ENCODE peak calls at places on chromosome 4, in four cellular contexts. U is breast epithelium, B is K562, L is H9. Z is an unnamed sample.

GRCh38 chr4:32140636-32141035 is 1420.5 kb downstream of the PCDH7 start:
- DNase-seq in B (no peak), U (no peak), L (no peak), Z (no peak)

GRCh38 chr4:25767877-25768475 is 94.8 kb downstream of the SEL1L3 start:
- DNase-seq in U (peak; percentile 30), L (peak; percentile 60), B (peak; percentile 48), Z (no peak)

GRCh38 chr4:168880087-168880675 is 129.9 kb downstream of the CBR4 start:
- DNase-seq in B (no peak), U (no peak), L (no peak), Z (no peak)

GRCh38 chr4:179040259-179040658 is 1598.0 kb upstream of the AGA start:
- DNase-seq in L (no peak), U (no peak), B (no peak), Z (no peak)

GRCh38 chr4:78864405-78865024 is 74.7 kb downstream of the PAQR3 start:
- DNase-seq in L (no peak), U (no peak), B (peak; percentile 45), Z (no peak)

GRCh38 chr4:21470531-21470930 is 478.0 kb downstream of the KCNIP4 start:
- DNase-seq in L (no peak), B (no peak), U (no peak), Z (no peak)

GRCh38 chr4:59971952-59972351 is 1228.2 kb upstream of the ADGRL3 start:
- DNase-seq in L (no peak), U (no peak), B (no peak), Z (no peak)

GRCh38 chr4:107951551-107951950 is 20.2 kb downstream of the CYP2U1 start:
- DNase-seq in B (no peak), L (no peak), U (no peak), Z (no peak)

GRCh38 chr4:146134761-146135160 is 40.8 kb upstream of the LSM6 start:
- DNase-seq in B (no peak), L (no peak), U (peak; percentile 78), Z (no peak)

GRCh38 chr4:16195209-16195608 is 31.1 kb downstream of the TAPT1 start:
- DNase-seq in U (no peak), L (no peak), B (no peak), Z (no peak)

DNA sequence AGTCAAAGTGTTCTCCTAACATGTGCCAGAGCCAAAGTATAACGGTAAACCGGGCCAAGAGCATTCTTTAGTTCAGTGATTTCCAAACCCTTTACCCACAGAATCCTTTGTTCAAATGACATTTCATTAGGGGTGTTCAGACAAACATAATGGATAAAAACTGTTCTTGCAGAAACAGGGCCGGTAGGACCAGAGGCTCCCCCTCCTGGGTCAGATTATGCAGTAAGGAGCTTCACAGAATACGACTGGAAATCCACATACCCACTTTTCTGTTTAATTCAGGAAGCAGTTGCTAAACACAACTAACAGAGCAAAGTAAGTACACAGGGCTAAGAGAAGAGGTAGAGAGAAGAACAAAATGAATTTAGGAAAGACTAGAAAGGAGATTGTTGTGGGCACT is 46.6 kb upstream of the TMEM184C start:
- DNase-seq in B (no peak), U (no peak), L (no peak), Z (no peak)
- TF ChIP-seq CTCF in B (no peak), U (no peak), L (no peak), Z (no peak)

GRCh38 chr4:128782076-128782715 is 27.3 kb upstream of the JADE1 start:
- DNase-seq in U (no peak), L (no peak), B (peak; percentile 17), Z (peak; percentile 19)
- TF ChIP-seq CTCF in U (no peak), L (peak; percentile 63), B (peak; percentile 36), Z (no peak)

GRCh38 chr4:122313001-122313400 is 65.8 kb upstream of the ADAD1 start:
- DNase-seq in B (no peak), U (no peak), L (no peak), Z (no peak)

GRCh38 chr4:122305853-122306252 is 73.0 kb upstream of the ADAD1 start:
- DNase-seq in L (no peak), U (no peak), B (no peak), Z (no peak)

GRCh38 chr4:122309988-122310626 is 68.7 kb upstream of the ADAD1 start:
- DNase-seq in B (peak; percentile 11), L (no peak), U (no peak), Z (no peak)
- TF ChIP-seq CTCF in B (peak; percentile 33), L (peak; percentile 77), U (no peak), Z (no peak)

GRCh38 chr4:116180056-116180690 is 905.2 kb downstream of the TRAM1L1 start:
- DNase-seq in B (no peak), L (no peak), U (no peak), Z (no peak)
- TF ChIP-seq CTCF in B (no peak), L (peak; percentile 70), U (no peak), Z (no peak)

DNA sequence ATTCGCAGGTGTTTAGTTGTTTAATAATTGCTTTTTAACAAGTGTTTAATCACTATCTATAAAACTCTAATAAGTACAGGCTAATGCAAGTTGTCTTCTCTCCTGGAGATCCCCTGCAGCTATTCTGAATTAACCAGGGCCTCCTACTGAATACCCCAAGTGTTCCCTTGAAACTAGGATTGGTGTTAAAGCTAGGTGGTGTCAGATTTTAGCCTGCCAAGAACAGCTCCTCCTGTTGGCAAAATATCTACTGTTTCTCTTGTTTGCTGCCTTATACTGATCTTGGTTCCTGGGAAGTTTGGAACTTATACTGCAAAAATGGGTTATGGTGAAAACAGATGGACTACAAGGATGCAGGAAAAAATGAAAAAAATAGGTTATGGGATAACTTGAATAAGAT is 26.1 kb upstream of the TMEM154 start:
- DNase-seq in B (no peak), U (no peak), L (no peak), Z (no peak)
- TF ChIP-seq CTCF in B (no peak), U (no peak), L (peak; percentile 68), Z (no peak)